ENCODE peak calls at places on chromosomes 11 and 22, in four cellular contexts. U is neural progenitor cell, J is progenitor cell of endocrine pancreas, A is heart left ventricle. O is an unnamed sample.

GRCh38 chr22:20090730-20091240 is 10.7 kb downstream of the DGCR8 start:
- DNase-seq in J (no peak), U (no peak), A (no peak), O (no peak)

GRCh38 chr11:70381350-70381749 is 17.0 kb upstream of the CTTN start:
- DNase-seq in U (no peak), J (no peak), A (no peak), O (peak; percentile 61)

GRCh38 chr11:119338318-119338890 is 2.3 kb downstream of the C1QTNF5 start:
- DNase-seq in A (peak; percentile 78), U (peak; percentile 91), J (peak; percentile 61), O (peak; percentile 56)

GRCh38 chr11:113994077-113994954 is 19.4 kb downstream of the HTR3A start:
- DNase-seq in J (peak; percentile 33), A (no peak), U (peak; percentile 76), O (no peak)

GRCh38 chr22:49083607-49084006 is 744.1 kb downstream of the BRD1 start:
- DNase-seq in A (no peak), J (no peak), U (no peak), O (peak; percentile 56)

GRCh38 chr11:94150056-94150455 is 21.4 kb downstream of the PANX1 start:
- DNase-seq in U (no peak), J (no peak), A (no peak), O (no peak)

GRCh38 chr11:130725417-130726233 is 190.7 kb downstream of the SNX19 start:
- DNase-seq in A (no peak), U (no peak), J (no peak), O (no peak)

GRCh38 chr11:32200448-32200847 is 109.6 kb downstream of the RCN1 start:
- DNase-seq in U (no peak), J (no peak), A (no peak), O (no peak)

GRCh38 chr22:19336133-19337075 is 44.9 kb upstream of the CLTCL1 start:
- DNase-seq in U (no peak), A (no peak), J (no peak), O (no peak)

GRCh38 chr22:33105501-33105911 is 47.3 kb upstream of the SYN3 start:
- DNase-seq in U (no peak), J (no peak), A (no peak), O (no peak)

GRCh38 chr11:2305862-2306823 is 4.3 kb downstream of the TSPAN32 start:
- DNase-seq in U (no peak), A (peak; percentile 81), J (no peak), O (peak; percentile 41)

GRCh38 chr11:66478823-66479740 is 1.2 kb upstream of the DPP3 start:
- DNase-seq in U (peak; percentile 60), A (peak; percentile 36), J (no peak), O (no peak)

GRCh38 chr11:127919206-127920000 is 668.0 kb downstream of the ETS1 start:
- DNase-seq in J (no peak), A (no peak), U (no peak), O (no peak)

GRCh38 chr22:29480512-29481264 is 670 bp downstream of the NEFH start:
- DNase-seq in J (no peak), A (no peak), U (peak; percentile 82), O (no peak)

GRCh38 chr22:48391171-48391711 is 1436.4 kb downstream of the BRD1 start:
- DNase-seq in J (no peak), A (no peak), U (no peak), O (no peak)

GRCh38 chr11:40321537-40321936 is 1137.9 kb downstream of the LRRC4C start:
- DNase-seq in U (no peak), J (no peak), A (no peak), O (no peak)

GRCh38 chr11:76588455-76589325 is 81.9 kb downstream of the LRRC32 start:
- DNase-seq in U (no peak), A (peak; percentile 81), J (no peak), O (no peak)

GRCh38 chr11:66136752-66137123 is 66.7 kb downstream of the PACS1 start:
- DNase-seq in U (no peak), A (no peak), J (no peak), O (no peak)

GRCh38 chr11:18633256-18634139 is 644 bp downstream of the SPTY2D1 start:
- DNase-seq in J (no peak), U (no peak), A (no peak), O (no peak)

GRCh38 chr11:60955566-60955965 is 3.6 kb upstream of the SLC15A3 start:
- DNase-seq in A (no peak), U (no peak), J (no peak), O (no peak)

GRCh38 chr11:110712643-110713468 is 619 bp upstream of the ARHGAP20 start:
- DNase-seq in J (peak; percentile 35), A (peak; percentile 13), U (peak; percentile 55), O (peak; percentile 86)

GRCh38 chr11:63583288-63583687 is 20.1 kb upstream of the PLAAT2 start:
- DNase-seq in A (no peak), U (peak; percentile 28), J (no peak), O (no peak)

GRCh38 chr22:49381595-49382450 is 445.9 kb downstream of the BRD1 start:
- DNase-seq in A (no peak), U (no peak), J (no peak), O (peak; percentile 68)

GRCh38 chr11:122093731-122094130 is 22.3 kb downstream of the BLID start:
- DNase-seq in A (no peak), J (no peak), U (no peak), O (no peak)

GRCh38 chr22:44193537-44193896 is 12.8 kb downstream of the PARVG start:
- DNase-seq in U (no peak), J (no peak), A (no peak), O (no peak)

GRCh38 chr11:14124345-14124744 is 161.8 kb downstream of the SPON1 start:
- DNase-seq in U (no peak), J (no peak), A (no peak), O (no peak)

GRCh38 chr22:21590809-21591641 is 23.5 kb downstream of the UBE2L3 start:
- DNase-seq in J (no peak), A (no peak), U (no peak), O (no peak)

GRCh38 chr22:21591695-21592094 is 24.2 kb downstream of the UBE2L3 start:
- DNase-seq in A (peak; percentile 49), U (no peak), J (no peak), O (no peak)

GRCh38 chr22:21592422-21592821 is 24.9 kb downstream of the UBE2L3 start:
- DNase-seq in U (no peak), J (no peak), A (no peak), O (no peak)

GRCh38 chr22:21594865-21595452 is 27.4 kb downstream of the UBE2L3 start:
- DNase-seq in J (no peak), A (no peak), U (no peak), O (no peak)

DNA sequence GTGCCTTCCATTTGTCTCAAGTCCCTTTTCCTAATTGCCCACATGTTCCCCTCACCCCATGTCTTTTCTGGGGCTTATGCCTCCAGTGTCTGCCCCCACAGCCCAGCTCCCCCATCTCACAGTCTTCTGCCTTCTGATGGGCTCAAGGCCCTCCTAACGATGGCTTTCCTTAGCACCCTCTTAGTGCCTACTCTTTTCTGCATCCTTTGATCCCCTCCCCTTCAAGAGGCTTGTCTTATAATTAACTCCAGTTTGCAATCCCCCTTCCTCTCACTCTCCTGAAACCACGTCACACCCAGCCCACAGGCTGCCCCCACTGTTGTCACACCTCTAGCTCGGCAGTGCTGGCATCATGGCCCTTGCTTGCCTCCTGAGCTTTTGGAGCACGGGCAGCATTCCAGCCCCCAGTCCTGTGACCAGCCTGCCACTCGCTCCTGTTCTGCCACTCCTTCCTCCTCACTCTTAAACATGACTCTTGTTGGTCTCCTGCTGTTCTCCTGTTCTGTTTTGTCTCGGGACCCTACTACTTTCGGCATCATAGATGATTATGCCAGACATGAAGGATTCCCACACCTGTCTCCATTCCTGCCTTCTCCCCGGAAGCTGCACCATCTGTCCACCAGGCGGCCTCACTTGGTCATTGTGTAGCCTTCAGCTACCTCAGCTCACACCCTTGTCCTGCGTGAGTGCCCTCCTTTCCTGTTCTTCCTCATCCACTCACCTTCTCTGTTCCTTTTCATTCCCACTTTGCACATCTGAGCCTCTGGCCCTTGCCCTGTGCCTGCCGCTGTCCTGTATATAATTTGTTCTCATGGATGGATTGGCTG is 26.1 kb downstream of the UBE2L3 start:
- DNase-seq in U (peak; percentile 56), A (peak; percentile 61), J (no peak), O (no peak)
- TF ChIP-seq CTCF in U (peak; percentile 57), A (peak; percentile 24), J (peak; percentile 54), O (peak; percentile 55)

GRCh38 chr11:120564573-120565301 is 53.2 kb downstream of the GRIK4 start:
- DNase-seq in J (no peak), U (peak; percentile 74), A (peak; percentile 46), O (peak; percentile 85)
- TF ChIP-seq CTCF in J (peak; percentile 29), U (peak; percentile 30), A (peak; percentile 31), O (peak; percentile 60)

GRCh38 chr11:134939046-134939445 is 527.0 kb upstream of the B3GAT1 start:
- DNase-seq in U (peak; percentile 58), A (no peak), J (no peak), O (no peak)

GRCh38 chr11:134942633-134943032 is 530.6 kb upstream of the B3GAT1 start:
- DNase-seq in J (no peak), A (no peak), U (no peak), O (no peak)

GRCh38 chr11:134938212-134938611 is 526.2 kb upstream of the B3GAT1 start:
- DNase-seq in J (no peak), A (no peak), U (no peak), O (no peak)

GRCh38 chr11:134940441-134941125 is 528.5 kb upstream of the B3GAT1 start:
- DNase-seq in A (no peak), U (peak; percentile 24), J (no peak), O (no peak)

GRCh38 chr11:134939905-134940304 is 527.9 kb upstream of the B3GAT1 start:
- DNase-seq in J (peak; percentile 30), U (peak; percentile 42), A (no peak), O (no peak)
- TF ChIP-seq CTCF in J (peak; percentile 66), U (peak; percentile 31), A (peak; percentile 47), O (peak; percentile 71)

GRCh38 chr11:68903288-68903630 is 373 bp downstream of the MRPL21 start:
- DNase-seq in U (peak; percentile 15), J (no peak), A (no peak), O (peak; percentile 39)
- TF ChIP-seq CTCF in U (no peak), J (no peak), A (no peak), O (no peak)

GRCh38 chr11:87300640-87301381 is 263.1 kb downstream of the TMEM135 start:
- DNase-seq in U (no peak), A (no peak), J (no peak), O (no peak)
- TF ChIP-seq CTCF in U (no peak), A (no peak), J (no peak), O (peak; percentile 29)

GRCh38 chr22:22106855-22107254 is 124.3 kb upstream of the TOP3B start:
- DNase-seq in J (no peak), U (no peak), A (no peak), O (no peak)

GRCh38 chr22:22099833-22100812 is 117.5 kb upstream of the TOP3B start:
- DNase-seq in J (no peak), U (peak; percentile 38), A (no peak), O (no peak)

GRCh38 chr22:22099194-22099486 is 116.6 kb upstream of the TOP3B start:
- DNase-seq in A (no peak), J (no peak), U (no peak), O (no peak)

GRCh38 chr22:22105364-22105763 is 122.8 kb upstream of the TOP3B start:
- DNase-seq in J (no peak), A (no peak), U (no peak), O (no peak)

GRCh38 chr22:22103078-22103593 is 120.5 kb upstream of the TOP3B start:
- DNase-seq in J (no peak), A (no peak), U (peak; percentile 24), O (no peak)
- TF ChIP-seq CTCF in J (peak; percentile 61), A (peak; percentile 18), U (peak; percentile 58), O (peak; percentile 54)

O was measured in chondrocyte.